ENCODE peak calls at places on chromosome 21, in eight cellular contexts. One of them, this sample, is unnamed.

GRCh38 chr21:34930971-34931370 is 118.1 kb downstream of the RUNX1 start:
- DNase-seq in CD8-positive, alpha-beta memory T cell: no peak
- DNase-seq in HFF-Myc: no peak
- DNase-seq in amniotic stem cell: no peak
- DNase-seq in thoracic aorta: no peak
- DNase-seq in OCI-LY7: no peak
- DNase-seq in neural progenitor cell: no peak
- DNase-seq in lung microvascular endothelial cell: no peak
- DNase-seq in this sample: no peak

GRCh38 chr21:45428534-45428933 is 23.6 kb downstream of the COL18A1 start:
- DNase-seq in CD8-positive, alpha-beta memory T cell: no peak
- DNase-seq in HFF-Myc: no peak
- DNase-seq in amniotic stem cell: no peak
- DNase-seq in thoracic aorta: no peak
- DNase-seq in OCI-LY7: no peak
- DNase-seq in neural progenitor cell: no peak
- DNase-seq in lung microvascular endothelial cell: no peak
- DNase-seq in this sample: no peak

GRCh38 chr21:23695449-23695848 is 1911.8 kb downstream of the MRPL39 start:
- DNase-seq in CD8-positive, alpha-beta memory T cell: no peak
- DNase-seq in HFF-Myc: no peak
- DNase-seq in amniotic stem cell: no peak
- DNase-seq in thoracic aorta: no peak
- DNase-seq in OCI-LY7: no peak
- DNase-seq in neural progenitor cell: no peak
- DNase-seq in lung microvascular endothelial cell: no peak
- DNase-seq in this sample: no peak

GRCh38 chr21:46003575-46004007 is 22.0 kb downstream of the COL6A1 start:
- DNase-seq in CD8-positive, alpha-beta memory T cell: no peak
- DNase-seq in HFF-Myc: no peak
- DNase-seq in amniotic stem cell: no peak
- DNase-seq in thoracic aorta: no peak
- DNase-seq in OCI-LY7: no peak
- DNase-seq in neural progenitor cell: no peak
- DNase-seq in lung microvascular endothelial cell: no peak
- DNase-seq in this sample: no peak

GRCh38 chr21:31335957-31336738 is 7.9 kb downstream of the TIAM1 start:
- DNase-seq in CD8-positive, alpha-beta memory T cell: no peak
- DNase-seq in HFF-Myc: peak
- DNase-seq in amniotic stem cell: peak
- DNase-seq in thoracic aorta: no peak
- DNase-seq in OCI-LY7: no peak
- DNase-seq in neural progenitor cell: no peak
- DNase-seq in lung microvascular endothelial cell: peak
- DNase-seq in this sample: no peak

GRCh38 chr21:31107871-31108270 is 69.6 kb upstream of the KRTAP19-8 start:
- DNase-seq in CD8-positive, alpha-beta memory T cell: no peak
- DNase-seq in HFF-Myc: no peak
- DNase-seq in amniotic stem cell: no peak
- DNase-seq in thoracic aorta: no peak
- DNase-seq in OCI-LY7: peak
- DNase-seq in neural progenitor cell: no peak
- DNase-seq in lung microvascular endothelial cell: peak
- DNase-seq in this sample: no peak

GRCh38 chr21:15066231-15066577 is 1.4 kb upstream of the NRIP1 start:
- DNase-seq in CD8-positive, alpha-beta memory T cell: no peak
- DNase-seq in HFF-Myc: no peak
- DNase-seq in amniotic stem cell: no peak
- DNase-seq in thoracic aorta: no peak
- DNase-seq in OCI-LY7: no peak
- DNase-seq in neural progenitor cell: no peak
- DNase-seq in lung microvascular endothelial cell: peak
- DNase-seq in this sample: no peak

GRCh38 chr21:36465481-36465880 is 14.4 kb downstream of the CLDN14 start:
- DNase-seq in CD8-positive, alpha-beta memory T cell: no peak
- DNase-seq in HFF-Myc: no peak
- DNase-seq in amniotic stem cell: no peak
- DNase-seq in thoracic aorta: no peak
- DNase-seq in OCI-LY7: no peak
- DNase-seq in neural progenitor cell: no peak
- DNase-seq in lung microvascular endothelial cell: peak
- DNase-seq in this sample: no peak

GRCh38 chr21:44294391-44295162 is 5.3 kb upstream of the PFKL start:
- DNase-seq in CD8-positive, alpha-beta memory T cell: no peak
- DNase-seq in HFF-Myc: no peak
- DNase-seq in amniotic stem cell: no peak
- DNase-seq in thoracic aorta: no peak
- DNase-seq in OCI-LY7: no peak
- DNase-seq in neural progenitor cell: no peak
- DNase-seq in lung microvascular endothelial cell: no peak
- DNase-seq in this sample: no peak

GRCh38 chr21:31119199-31119598 is 80.9 kb upstream of the KRTAP19-8 start:
- DNase-seq in CD8-positive, alpha-beta memory T cell: no peak
- DNase-seq in HFF-Myc: no peak
- DNase-seq in amniotic stem cell: no peak
- DNase-seq in thoracic aorta: no peak
- DNase-seq in OCI-LY7: no peak
- DNase-seq in neural progenitor cell: no peak
- DNase-seq in lung microvascular endothelial cell: no peak
- DNase-seq in this sample: no peak

GRCh38 chr21:44756416-44757185 is 45.0 kb downstream of the UBE2G2 start:
- DNase-seq in CD8-positive, alpha-beta memory T cell: no peak
- DNase-seq in HFF-Myc: no peak
- DNase-seq in amniotic stem cell: no peak
- DNase-seq in thoracic aorta: no peak
- DNase-seq in OCI-LY7: no peak
- DNase-seq in neural progenitor cell: no peak
- DNase-seq in lung microvascular endothelial cell: no peak
- DNase-seq in this sample: no peak

GRCh38 chr21:44865561-44866280 is 7.8 kb downstream of the PTTG1IP start:
- DNase-seq in CD8-positive, alpha-beta memory T cell: no peak
- DNase-seq in HFF-Myc: no peak
- DNase-seq in amniotic stem cell: no peak
- DNase-seq in thoracic aorta: no peak
- DNase-seq in OCI-LY7: no peak
- DNase-seq in neural progenitor cell: no peak
- DNase-seq in lung microvascular endothelial cell: peak
- DNase-seq in this sample: peak

GRCh38 chr21:41112740-41113692 is 54.9 kb upstream of the BACE2 start:
- DNase-seq in CD8-positive, alpha-beta memory T cell: no peak
- DNase-seq in HFF-Myc: peak
- DNase-seq in amniotic stem cell: peak
- DNase-seq in thoracic aorta: no peak
- DNase-seq in OCI-LY7: peak
- DNase-seq in neural progenitor cell: peak
- DNase-seq in lung microvascular endothelial cell: peak
- DNase-seq in this sample: no peak

GRCh38 chr21:14520535-14520934 is 25.6 kb downstream of the SAMSN1 start:
- DNase-seq in CD8-positive, alpha-beta memory T cell: no peak
- DNase-seq in HFF-Myc: no peak
- DNase-seq in amniotic stem cell: no peak
- DNase-seq in thoracic aorta: no peak
- DNase-seq in OCI-LY7: no peak
- DNase-seq in neural progenitor cell: no peak
- DNase-seq in lung microvascular endothelial cell: no peak
- DNase-seq in this sample: no peak

GRCh38 chr21:27475363-27475955 is 508.6 kb upstream of the ADAMTS5 start:
- DNase-seq in CD8-positive, alpha-beta memory T cell: no peak
- DNase-seq in HFF-Myc: no peak
- DNase-seq in amniotic stem cell: no peak
- DNase-seq in thoracic aorta: no peak
- DNase-seq in OCI-LY7: no peak
- DNase-seq in neural progenitor cell: no peak
- DNase-seq in lung microvascular endothelial cell: no peak
- DNase-seq in this sample: no peak

GRCh38 chr21:27108228-27108627 is 141.3 kb upstream of the ADAMTS5 start:
- DNase-seq in CD8-positive, alpha-beta memory T cell: no peak
- DNase-seq in HFF-Myc: no peak
- DNase-seq in amniotic stem cell: no peak
- DNase-seq in thoracic aorta: no peak
- DNase-seq in OCI-LY7: no peak
- DNase-seq in neural progenitor cell: no peak
- DNase-seq in lung microvascular endothelial cell: no peak
- DNase-seq in this sample: no peak

GRCh38 chr21:17554619-17555472 is 42.0 kb downstream of the CXADR start:
- DNase-seq in CD8-positive, alpha-beta memory T cell: no peak
- DNase-seq in HFF-Myc: no peak
- DNase-seq in amniotic stem cell: no peak
- DNase-seq in thoracic aorta: no peak
- DNase-seq in OCI-LY7: peak
- DNase-seq in neural progenitor cell: peak
- DNase-seq in lung microvascular endothelial cell: peak
- DNase-seq in this sample: no peak

GRCh38 chr21:15051652-15052554 is 12.9 kb downstream of the NRIP1 start:
- DNase-seq in CD8-positive, alpha-beta memory T cell: no peak
- DNase-seq in HFF-Myc: no peak
- DNase-seq in amniotic stem cell: no peak
- DNase-seq in thoracic aorta: no peak
- DNase-seq in OCI-LY7: no peak
- DNase-seq in neural progenitor cell: no peak
- DNase-seq in lung microvascular endothelial cell: peak
- DNase-seq in this sample: no peak

GRCh38 chr21:45003331-45004058 is 63.7 kb downstream of the SLX9 start:
- DNase-seq in CD8-positive, alpha-beta memory T cell: no peak
- DNase-seq in HFF-Myc: no peak
- DNase-seq in amniotic stem cell: no peak
- DNase-seq in thoracic aorta: no peak
- DNase-seq in OCI-LY7: no peak
- DNase-seq in neural progenitor cell: peak
- DNase-seq in lung microvascular endothelial cell: no peak
- DNase-seq in this sample: no peak

GRCh38 chr21:37550618-37551405 is 184.2 kb downstream of the DYRK1A start:
- DNase-seq in CD8-positive, alpha-beta memory T cell: no peak
- DNase-seq in HFF-Myc: no peak
- DNase-seq in amniotic stem cell: no peak
- DNase-seq in thoracic aorta: no peak
- DNase-seq in OCI-LY7: no peak
- DNase-seq in neural progenitor cell: no peak
- DNase-seq in lung microvascular endothelial cell: no peak
- DNase-seq in this sample: no peak

GRCh38 chr21:41950941-41951408 is 2.8 kb downstream of the C2CD2 start:
- DNase-seq in CD8-positive, alpha-beta memory T cell: no peak
- DNase-seq in HFF-Myc: no peak
- DNase-seq in amniotic stem cell: no peak
- DNase-seq in thoracic aorta: no peak
- DNase-seq in OCI-LY7: no peak
- DNase-seq in neural progenitor cell: peak
- DNase-seq in lung microvascular endothelial cell: no peak
- DNase-seq in this sample: no peak

GRCh38 chr21:42341776-42342542 is 8.8 kb downstream of the TFF2 start:
- DNase-seq in CD8-positive, alpha-beta memory T cell: no peak
- DNase-seq in HFF-Myc: no peak
- DNase-seq in amniotic stem cell: no peak
- DNase-seq in thoracic aorta: no peak
- DNase-seq in OCI-LY7: no peak
- DNase-seq in neural progenitor cell: no peak
- DNase-seq in lung microvascular endothelial cell: no peak
- DNase-seq in this sample: no peak

GRCh38 chr21:41834252-41834925 is 44.8 kb downstream of the PRDM15 start:
- DNase-seq in CD8-positive, alpha-beta memory T cell: no peak
- DNase-seq in HFF-Myc: no peak
- DNase-seq in amniotic stem cell: no peak
- DNase-seq in thoracic aorta: no peak
- DNase-seq in OCI-LY7: peak
- DNase-seq in neural progenitor cell: no peak
- DNase-seq in lung microvascular endothelial cell: no peak
- DNase-seq in this sample: peak

GRCh38 chr21:27764056-27764455 is 797.2 kb upstream of the ADAMTS5 start:
- DNase-seq in CD8-positive, alpha-beta memory T cell: no peak
- DNase-seq in HFF-Myc: no peak
- DNase-seq in amniotic stem cell: no peak
- DNase-seq in thoracic aorta: no peak
- DNase-seq in OCI-LY7: no peak
- DNase-seq in neural progenitor cell: no peak
- DNase-seq in lung microvascular endothelial cell: no peak
- DNase-seq in this sample: no peak

GRCh38 chr21:44438531-44439210 is 16.6 kb upstream of the LRRC3 start:
- DNase-seq in CD8-positive, alpha-beta memory T cell: no peak
- DNase-seq in HFF-Myc: no peak
- DNase-seq in amniotic stem cell: no peak
- DNase-seq in thoracic aorta: no peak
- DNase-seq in OCI-LY7: no peak
- DNase-seq in neural progenitor cell: no peak
- DNase-seq in lung microvascular endothelial cell: no peak
- DNase-seq in this sample: no peak

GRCh38 chr21:34688145-34688544 is 19.4 kb downstream of the CLIC6 start:
- DNase-seq in CD8-positive, alpha-beta memory T cell: no peak
- DNase-seq in HFF-Myc: no peak
- DNase-seq in amniotic stem cell: no peak
- DNase-seq in thoracic aorta: no peak
- DNase-seq in OCI-LY7: peak
- DNase-seq in neural progenitor cell: no peak
- DNase-seq in lung microvascular endothelial cell: no peak
- DNase-seq in this sample: no peak

GRCh38 chr21:46096596-46096981 is 1.3 kb upstream of the COL6A2 start:
- DNase-seq in CD8-positive, alpha-beta memory T cell: no peak
- DNase-seq in HFF-Myc: no peak
- DNase-seq in amniotic stem cell: no peak
- DNase-seq in thoracic aorta: no peak
- DNase-seq in OCI-LY7: no peak
- DNase-seq in neural progenitor cell: no peak
- DNase-seq in lung microvascular endothelial cell: no peak
- DNase-seq in this sample: no peak

GRCh38 chr21:42975886-42976608 is 1.7 kb downstream of the PKNOX1 start:
- DNase-seq in CD8-positive, alpha-beta memory T cell: no peak
- DNase-seq in HFF-Myc: no peak
- DNase-seq in amniotic stem cell: no peak
- DNase-seq in thoracic aorta: no peak
- DNase-seq in OCI-LY7: no peak
- DNase-seq in neural progenitor cell: no peak
- DNase-seq in lung microvascular endothelial cell: no peak
- DNase-seq in this sample: no peak

GRCh38 chr21:39451332-39452206 is at the start of gene SH3BGR:
- DNase-seq in CD8-positive, alpha-beta memory T cell: no peak
- DNase-seq in HFF-Myc: no peak
- DNase-seq in amniotic stem cell: no peak
- DNase-seq in thoracic aorta: peak
- DNase-seq in OCI-LY7: no peak
- DNase-seq in neural progenitor cell: peak
- DNase-seq in lung microvascular endothelial cell: no peak
- DNase-seq in this sample: no peak